ENCODE peak calls at places on chromosomes 1 and 21, in six cellular contexts. I is IMR-90, G is HCT116, L is GM12878, R is H1, V is A549. U is an unnamed sample.

GRCh38 chr1:1069061-1069710 is 4.9 kb downstream of the RNF223 start:
- DNase-seq in L (peak), I (peak), R (peak), V (peak), G (peak), U (peak)

GRCh38 chr1:16038620-16038912 is 5.0 kb upstream of the CLCNKB start:
- DNase-seq in V (no peak), I (no peak), G (no peak), R (no peak), L (no peak), U (peak)

GRCh38 chr1:116820362-116820761 is 66.1 kb downstream of the CD2 start:
- DNase-seq in L (no peak), G (no peak), V (peak), R (no peak), I (peak), U (no peak)

GRCh38 chr1:5917281-5917590 is 75.0 kb downstream of the NPHP4 start:
- DNase-seq in I (no peak), L (no peak), R (peak), V (no peak), G (no peak), U (no peak)

GRCh38 chr1:209689484-209689883 is 14.3 kb downstream of the G0S2 start:
- DNase-seq in I (no peak), L (no peak), V (peak), R (no peak), G (no peak), U (no peak)

GRCh38 chr1:45924736-45925135 is 121.3 kb downstream of the MAST2 start:
- DNase-seq in I (peak), L (no peak), V (peak), R (no peak), G (no peak), U (no peak)

GRCh38 chr1:94998748-94999147 is 71.8 kb upstream of the CNN3 start:
- DNase-seq in L (no peak), G (no peak), R (no peak), I (no peak), V (no peak), U (no peak)

GRCh38 chr1:9996624-9997582 is at the start of gene RBP7:
- DNase-seq in L (no peak), R (peak), I (no peak), G (no peak), V (peak), U (no peak)

GRCh38 chr1:11518016-11518670 is 39.2 kb downstream of the DISP3 start:
- DNase-seq in R (no peak), I (no peak), G (no peak), V (no peak), L (no peak), U (no peak)

GRCh38 chr1:67630438-67631045 is 54.5 kb upstream of the GADD45A start:
- DNase-seq in V (no peak), G (no peak), I (no peak), L (no peak), R (peak), U (no peak)

GRCh38 chr21:41725421-41726021 is 41.3 kb downstream of the RIPK4 start:
- DNase-seq in I (no peak), R (peak), L (no peak), G (no peak), V (no peak), U (no peak)

GRCh38 chr21:44871576-44872265 is 1.8 kb downstream of the PTTG1IP start:
- DNase-seq in L (no peak), V (peak), R (no peak), I (peak), G (no peak), U (peak)

GRCh38 chr1:44676484-44677200 is 2.1 kb downstream of the ARMH1 start:
- DNase-seq in R (no peak), G (no peak), I (peak), V (peak), L (no peak), U (no peak)

GRCh38 chr1:87916965-87917364 is 588.3 kb downstream of the LMO4 start:
- DNase-seq in R (no peak), L (no peak), I (peak), V (no peak), G (no peak), U (peak)

GRCh38 chr1:53293123-53293522 is 34.7 kb downstream of the LRP8 start:
- DNase-seq in L (no peak), V (no peak), R (no peak), G (no peak), I (no peak), U (no peak)

GRCh38 chr1:47367651-47368050 is 34.1 kb downstream of the CMPK1 start:
- DNase-seq in V (no peak), L (no peak), I (peak), R (no peak), G (no peak), U (no peak)

GRCh38 chr1:44811714-44812151 is 3.4 kb downstream of the BTBD19 start:
- DNase-seq in R (no peak), G (no peak), L (no peak), V (no peak), I (peak), U (no peak)

GRCh38 chr1:50208296-50208695 is 99.6 kb downstream of the ELAVL4 start:
- DNase-seq in L (no peak), V (no peak), G (no peak), R (no peak), I (no peak), U (no peak)

GRCh38 chr1:59186656-59187055 is 110.2 kb upstream of the FGGY start:
- DNase-seq in L (no peak), R (no peak), G (no peak), I (peak), V (no peak), U (peak)

GRCh38 chr1:151988405-151988851 is 5.2 kb downstream of the S100A10 start:
- DNase-seq in V (peak), L (no peak), I (peak), R (no peak), G (peak), U (no peak)

GRCh38 chr1:110615548-110616130 is 9.5 kb upstream of the KCNA2 start:
- DNase-seq in G (peak), I (peak), V (peak), L (no peak), R (peak), U (peak)

GRCh38 chr1:3547055-3548005 is 64.0 kb downstream of the MEGF6 start:
- DNase-seq in I (no peak), V (no peak), L (no peak), G (no peak), R (no peak), U (no peak)

GRCh38 chr1:99680258-99680657 is 34.3 kb downstream of the PALMD start:
- DNase-seq in I (peak), V (no peak), G (no peak), L (no peak), R (no peak), U (no peak)

GRCh38 chr1:1260843-1261560 is 12.7 kb downstream of the UBE2J2 start:
- DNase-seq in I (no peak), G (no peak), L (no peak), V (no peak), R (no peak), U (no peak)

GRCh38 chr1:48677306-48678287 is 99.1 kb downstream of the BEND5 start:
- DNase-seq in G (peak), L (no peak), V (peak), R (peak), I (peak), U (peak)

GRCh38 chr21:22352088-22352487 is 1353.9 kb downstream of the NCAM2 start:
- DNase-seq in V (no peak), L (no peak), I (no peak), R (no peak), G (no peak), U (no peak)

GRCh38 chr1:156104065-156104810 is 10.3 kb upstream of the LMNA start:
- DNase-seq in V (peak), G (no peak), I (peak), R (no peak), L (no peak), U (peak)

GRCh38 chr1:147628441-147628840 is 41.9 kb downstream of the ACP6 start:
- DNase-seq in R (no peak), L (no peak), I (no peak), V (no peak), G (no peak), U (no peak)

GRCh38 chr1:151243683-151244216 is 10.8 kb upstream of the PSMD4 start:
- DNase-seq in G (no peak), V (no peak), L (no peak), I (no peak), R (no peak), U (no peak)

GRCh38 chr1:54835131-54835898 is 34.2 kb upstream of the TTC22 start:
- DNase-seq in R (peak), I (no peak), V (no peak), G (no peak), L (no peak), U (no peak)

GRCh38 chr1:65581120-65581519 is 160.7 kb downstream of the LEPR start:
- DNase-seq in G (no peak), V (no peak), I (no peak), R (no peak), L (no peak), U (peak)

GRCh38 chr1:55168353-55168752 is 46.8 kb downstream of the USP24 start:
- DNase-seq in L (no peak), I (no peak), V (no peak), R (no peak), G (no peak), U (no peak)

GRCh38 chr1:99717005-99717404 is 49.4 kb downstream of the FRRS1 start:
- DNase-seq in L (no peak), G (no peak), I (no peak), R (no peak), V (no peak), U (peak)

GRCh38 chr1:14910947-14911721 is 242.4 kb upstream of the TMEM51 start:
- DNase-seq in R (no peak), G (no peak), L (no peak), V (no peak), I (no peak), U (no peak)

GRCh38 chr21:37195649-37196048 is 71.5 kb downstream of the VPS26C start:
- DNase-seq in R (no peak), L (no peak), G (no peak), V (no peak), I (no peak), U (no peak)

DNA sequence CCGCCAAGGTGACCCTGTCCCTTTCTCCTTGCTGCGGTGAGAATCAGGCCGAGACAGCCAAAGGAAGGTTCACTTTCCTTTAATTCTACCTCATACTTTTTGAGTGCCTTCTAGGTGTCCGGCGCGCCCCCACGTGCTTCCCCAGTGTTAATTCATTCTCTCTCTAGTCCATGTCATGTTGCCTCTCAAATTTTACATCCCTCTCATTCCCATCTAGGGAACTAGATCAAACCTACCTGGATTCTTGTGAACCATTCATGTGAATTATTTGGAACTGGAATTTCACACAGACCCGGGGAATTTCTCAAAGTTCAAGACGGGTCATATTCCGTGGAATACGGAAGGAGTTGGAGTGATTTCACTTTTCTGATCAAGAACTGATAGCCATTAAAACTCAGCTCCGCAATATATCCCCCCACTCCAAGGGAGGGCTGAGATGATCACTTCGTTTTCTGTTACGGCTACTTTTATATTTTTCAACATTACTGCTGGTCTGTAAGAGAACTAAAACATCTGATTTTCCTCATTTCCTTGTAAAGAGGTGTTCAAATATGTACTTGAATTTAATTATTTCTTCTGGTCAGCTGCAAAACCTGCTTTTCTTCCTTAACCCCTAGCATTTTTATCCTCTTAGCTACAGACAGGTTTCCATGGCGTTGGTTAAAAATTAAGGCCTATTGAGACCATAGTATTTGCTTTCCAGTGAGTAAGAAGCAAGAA is 1.0 kb upstream of the ENO1 start:
- DNase-seq in L (no peak), G (no peak), R (no peak), I (no peak), V (no peak), U (no peak)
- TF ChIP-seq RAD21 in L (no peak), G (no peak), R (no peak), I (no peak), V (no peak), U (no peak)

DNA sequence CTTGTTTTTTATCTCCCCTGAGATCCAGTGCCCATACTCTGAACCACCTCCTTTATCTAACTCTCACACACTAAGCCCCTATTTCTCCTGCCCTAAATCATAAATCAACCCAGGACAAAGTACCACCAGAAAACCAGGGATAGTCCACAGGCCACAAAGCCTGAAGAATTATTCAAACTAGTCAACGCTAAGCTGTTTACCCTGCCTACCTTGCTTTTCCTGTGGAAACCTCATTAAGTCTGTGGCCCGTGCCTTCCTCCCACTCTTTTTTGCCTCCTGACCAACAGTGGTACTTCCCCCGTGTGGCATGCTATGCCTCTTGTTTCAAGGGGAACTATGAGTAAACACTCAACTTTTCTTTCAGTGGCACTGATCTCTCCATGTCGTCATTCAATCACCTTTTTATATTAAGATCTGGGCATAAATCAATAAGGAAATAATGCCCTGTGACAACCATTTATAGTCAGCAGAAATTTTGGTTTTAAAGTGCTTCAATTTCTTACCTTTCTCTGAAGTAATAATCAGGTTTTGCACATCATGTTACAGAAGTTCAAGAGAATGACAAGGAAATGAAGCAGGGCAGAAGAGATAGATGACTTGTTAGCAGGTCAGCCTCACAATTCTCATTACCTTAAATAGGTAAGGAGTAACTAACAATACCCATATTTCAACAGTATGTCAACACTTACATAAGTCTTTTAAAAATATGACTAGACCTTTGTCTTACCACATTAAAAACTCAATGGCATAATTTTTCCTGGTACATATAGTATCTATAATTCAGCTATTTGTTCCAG is 32.1 kb downstream of the EYA3 start:
- DNase-seq in V (no peak), G (no peak), L (peak), R (no peak), I (no peak), U (no peak)
- TF ChIP-seq RAD21 in V (no peak), G (no peak), L (no peak), R (no peak), I (no peak), U (no peak)

DNA sequence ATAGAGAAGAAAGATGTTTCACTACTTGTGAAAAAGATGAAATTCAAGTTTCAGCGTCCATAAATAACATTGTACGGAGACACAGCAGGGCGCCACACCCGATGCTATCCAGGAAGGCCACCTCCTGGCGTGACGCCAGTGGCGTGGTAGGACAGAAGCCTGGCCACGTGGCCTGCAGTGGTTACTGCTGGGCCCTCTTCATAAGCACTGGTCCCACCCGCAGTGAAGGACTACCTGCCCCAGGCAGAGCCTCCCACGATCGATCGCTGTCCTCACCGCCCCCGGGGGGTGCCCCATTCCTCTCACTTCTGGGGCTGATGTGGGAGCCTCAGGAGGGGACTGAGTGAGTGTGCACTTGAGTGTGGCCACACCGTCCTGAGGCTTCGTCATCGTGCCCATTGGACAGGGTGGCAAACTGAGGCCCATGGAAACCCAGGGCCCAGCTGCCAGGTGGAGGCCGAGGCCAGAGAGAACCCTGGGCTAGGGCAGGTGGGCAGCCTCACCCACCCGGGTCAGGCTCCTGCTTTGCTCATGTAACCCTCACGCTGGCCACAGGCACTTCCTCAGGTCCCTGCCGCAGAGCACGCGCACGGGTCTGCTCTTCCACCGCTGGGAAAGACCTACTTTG is 11.7 kb upstream of the HES5 start:
- DNase-seq in G (no peak), R (no peak), I (no peak), L (no peak), V (peak), U (no peak)
- TF ChIP-seq RAD21 in G (no peak), R (no peak), I (no peak), L (no peak), V (no peak), U (no peak)

DNA sequence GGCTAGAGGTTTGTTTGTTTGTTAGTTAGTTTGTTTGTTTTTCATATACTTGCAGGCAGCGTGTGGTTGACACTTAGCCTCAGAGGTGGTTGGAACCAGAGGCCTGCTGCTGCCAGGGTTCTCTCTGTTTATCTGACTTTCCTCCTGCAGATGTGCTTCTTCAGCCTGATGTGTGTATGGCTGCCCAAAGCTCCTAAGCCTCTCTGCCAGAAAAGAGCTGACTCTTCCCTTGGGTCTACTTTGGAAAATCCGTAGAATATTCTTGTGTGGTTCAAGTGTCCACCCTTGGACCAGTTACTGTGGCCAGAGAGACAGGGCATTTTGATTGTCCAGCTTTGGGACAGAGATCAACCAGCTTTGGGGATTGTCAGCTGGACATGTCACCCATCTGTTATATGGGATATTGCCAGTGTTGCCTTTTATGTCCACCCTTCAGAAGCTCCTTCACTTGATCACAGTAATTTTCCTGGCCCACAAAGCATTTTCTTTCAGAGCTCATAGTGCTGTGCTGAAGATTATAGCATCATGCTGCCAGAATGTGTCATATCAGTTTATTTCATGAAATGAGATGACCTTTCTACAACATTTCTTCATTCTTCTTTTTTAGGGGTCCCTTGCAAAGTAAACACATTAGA is 126.2 kb upstream of the L1TD1 start:
- DNase-seq in L (no peak), R (no peak), V (no peak), G (no peak), I (no peak), U (no peak)
- TF ChIP-seq RAD21 in L (no peak), R (no peak), V (no peak), G (no peak), I (no peak), U (no peak)

DNA sequence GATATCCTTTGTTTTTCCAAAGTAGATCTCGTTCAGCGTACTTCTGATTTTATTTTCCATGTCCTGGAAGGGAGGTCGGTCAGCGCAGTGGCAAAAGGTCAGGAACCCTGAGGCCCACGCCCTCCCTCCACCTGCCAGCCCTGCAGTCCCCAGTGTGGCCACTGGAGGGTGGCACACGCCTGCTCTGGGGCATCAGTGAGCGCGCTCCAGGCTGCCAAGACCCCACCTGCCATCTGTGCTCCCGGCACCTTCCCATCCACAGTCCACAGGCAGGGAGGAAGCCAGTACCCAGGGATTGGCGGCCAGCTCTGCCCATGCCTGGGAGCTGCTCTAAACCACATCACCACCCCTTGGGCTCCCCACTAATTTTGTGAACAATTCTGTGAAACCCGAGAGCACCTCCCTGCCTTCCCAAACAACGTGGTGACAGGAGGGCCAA is 32.3 kb downstream of the SLC66A1 start:
- DNase-seq in R (peak), V (peak), I (peak), G (no peak), L (no peak), U (peak)
- TF ChIP-seq RAD21 in R (peak), V (peak), I (peak), G (peak), L (peak), U (peak)

U was measured in HepG2.